ENCODE peak calls at places on chromosomes 2 and 18, in six cellular contexts. S is tibial artery, J is stomach, X is MM.1S, Z is astrocyte, Y is cardiac muscle cell. H is an unnamed sample.

GRCh38 chr2:35651688-35652323 is 703.8 kb upstream of the CRIM1 start:
- DNase-seq in S (no peak), J (no peak), X (no peak), Z (no peak), Y (no peak), H (no peak)

GRCh38 chr2:180130403-180130802 is 123.3 kb upstream of the CWC22 start:
- DNase-seq in S (no peak), J (no peak), X (no peak), Z (peak; percentile 25), Y (peak; percentile 11), H (peak; percentile 46)

GRCh38 chr2:119068154-119068725 is 90.3 kb downstream of the C1QL2 start:
- DNase-seq in S (no peak), J (no peak), X (no peak), Z (no peak), Y (no peak), H (no peak)

GRCh38 chr18:6509417-6510198 is 94.9 kb upstream of the L3MBTL4 start:
- DNase-seq in S (no peak), J (no peak), X (no peak), Z (no peak), Y (peak; percentile 43), H (no peak)

GRCh38 chr2:179302764-179303561 is 38.3 kb upstream of the SESTD1 start:
- DNase-seq in S (no peak), J (no peak), X (no peak), Z (no peak), Y (peak; percentile 2), H (no peak)

GRCh38 chr18:13597068-13597467 is 129.3 kb downstream of the FAM210A start:
- DNase-seq in S (no peak), J (no peak), X (no peak), Z (no peak), Y (no peak), H (no peak)

GRCh38 chr18:59478591-59478990 is 119.5 kb upstream of the LMAN1 start:
- DNase-seq in S (no peak), J (no peak), X (no peak), Z (peak; percentile 23), Y (peak; percentile 29), H (no peak)

GRCh38 chr2:216501854-216502253 is 3.2 kb downstream of the RPL37A start:
- DNase-seq in S (no peak), J (no peak), X (no peak), Z (no peak), Y (no peak), H (no peak)

GRCh38 chr2:119746836-119747235 is 12.9 kb upstream of the PTPN4 start:
- DNase-seq in S (no peak), J (no peak), X (no peak), Z (no peak), Y (peak; percentile 20), H (peak; percentile 41)

GRCh38 chr18:23231340-23232021 is 96.2 kb downstream of the CABLES1 start:
- DNase-seq in S (peak; percentile 91), J (peak; percentile 43), X (no peak), Z (peak; percentile 92), Y (peak; percentile 96), H (peak; percentile 34)

DNA sequence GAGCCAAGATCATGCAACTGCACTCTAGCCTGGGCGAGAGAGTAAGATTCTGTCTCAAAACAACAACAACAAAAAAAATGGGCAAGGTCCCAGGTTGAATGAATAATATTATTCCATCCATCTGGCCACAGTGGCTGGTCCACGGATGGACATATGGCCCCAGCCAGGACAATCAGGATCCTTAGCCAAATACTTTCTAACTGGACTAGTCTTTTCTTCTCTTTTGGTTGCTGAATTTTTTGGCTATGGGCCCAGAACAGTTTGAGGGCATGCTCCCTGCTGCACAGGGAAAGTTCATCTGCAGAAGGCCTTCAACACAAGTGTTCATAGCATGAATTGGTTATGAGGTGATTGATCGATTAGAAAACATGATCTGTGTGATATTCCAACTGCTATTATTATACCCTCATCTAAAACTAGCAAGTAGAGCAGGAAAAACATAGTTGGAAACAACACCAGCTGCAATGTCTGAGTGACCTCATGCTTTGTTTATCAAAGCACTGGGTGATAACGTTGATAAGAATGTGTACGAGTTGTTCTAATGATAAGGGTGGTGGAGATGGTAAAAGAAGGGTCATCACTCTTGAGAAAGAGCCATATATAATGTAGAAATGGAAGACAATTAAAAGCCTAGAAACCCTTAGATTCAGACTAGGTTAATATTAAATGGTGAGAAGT is 47.8 kb upstream of the RNF103 start:
- DNase-seq in S (no peak), J (no peak), X (no peak), Z (peak; percentile 3), Y (peak; percentile 64), H (no peak)
- H3K27ac ChIP-seq in S (no peak overlapping the region), J (peak overlapping the region; percentile 16), X (no peak overlapping the region), Z (no peak overlapping the region), Y (no peak overlapping the region), H (no peak overlapping the region)

GRCh38 chr2:190382851-190383250 is 25.3 kb upstream of the MFSD6 start:
- DNase-seq in S (no peak), J (no peak), X (peak; percentile 73), Z (peak; percentile 48), Y (peak; percentile 58), H (peak; percentile 59)
- TF ChIP-seq CTCF in S (peak; percentile 32), J (no peak), X (peak; percentile 71), Z (peak; percentile 22), Y (peak; percentile 31), H (peak; percentile 67)

GRCh38 chr2:33425660-33426059 is 50.8 kb upstream of the RASGRP3 start:
- DNase-seq in S (no peak), J (no peak), X (no peak), Z (peak; percentile 72), Y (peak; percentile 24), H (no peak)

GRCh38 chr2:33425156-33425555 is 51.3 kb upstream of the RASGRP3 start:
- DNase-seq in S (no peak), J (no peak), X (no peak), Z (no peak), Y (no peak), H (no peak)

GRCh38 chr2:33430856-33431255 is 45.6 kb upstream of the RASGRP3 start:
- DNase-seq in S (no peak), J (no peak), X (no peak), Z (no peak), Y (no peak), H (no peak)

GRCh38 chr2:33421820-33422219 is 54.6 kb upstream of the RASGRP3 start:
- DNase-seq in S (no peak), J (no peak), X (no peak), Z (peak; percentile 39), Y (peak; percentile 20), H (no peak)

GRCh38 chr2:33426666-33427231 is 49.7 kb upstream of the RASGRP3 start:
- DNase-seq in S (no peak), J (peak; percentile 61), X (no peak), Z (peak; percentile 62), Y (peak; percentile 61), H (peak; percentile 19)
- H3K27ac ChIP-seq in S (no peak overlapping the region), J (no peak overlapping the region), X (no peak overlapping the region), Z (peak overlapping the region; percentile 65), Y (peak overlapping the region; percentile 52), H (no peak overlapping the region)

GRCh38 chr18:40529478-40529877 is 1425.6 kb upstream of the PIK3C3 start:
- DNase-seq in S (no peak), J (no peak), X (peak; percentile 14), Z (peak; percentile 16), Y (peak; percentile 43), H (no peak)
- TF ChIP-seq CTCF in S (no peak), J (no peak), X (no peak), Z (peak; percentile 9), Y (peak; percentile 16), H (no peak)

DNA sequence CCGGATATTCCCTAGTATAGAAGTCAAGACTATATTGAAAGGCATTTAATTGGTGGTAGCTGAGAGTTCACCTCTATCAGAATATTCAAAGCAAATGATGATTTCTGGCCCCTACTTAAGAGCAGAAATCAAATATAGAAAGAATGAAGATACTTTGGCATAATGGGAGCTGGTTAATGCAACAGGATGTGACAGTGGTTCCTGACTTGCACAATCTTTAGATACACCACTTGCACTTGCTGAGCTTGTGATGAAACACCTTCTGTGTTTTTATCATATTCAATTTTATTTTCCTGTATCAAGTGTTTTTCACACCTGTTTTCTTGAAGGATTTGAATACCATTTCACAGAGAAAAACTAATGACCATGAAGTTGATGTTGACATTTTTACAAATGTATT is 124.1 kb upstream of the CDH19 start:
- DNase-seq in S (no peak), J (no peak), X (no peak), Z (no peak), Y (peak; percentile 54), H (no peak)
- H3K27ac ChIP-seq in S (no peak overlapping the region), J (no peak overlapping the region), X (no peak overlapping the region), Z (no peak overlapping the region), Y (no peak overlapping the region), H (no peak overlapping the region)

GRCh38 chr18:75612491-75612890 is 185.0 kb upstream of the SMIM21 start:
- DNase-seq in S (no peak), J (no peak), X (no peak), Z (no peak), Y (no peak), H (no peak)

GRCh38 chr18:75607701-75608100 is 180.2 kb upstream of the SMIM21 start:
- DNase-seq in S (no peak), J (no peak), X (no peak), Z (peak; percentile 30), Y (peak; percentile 41), H (no peak)
- TF ChIP-seq CTCF in S (no peak), J (no peak), X (no peak), Z (no peak), Y (no peak), H (no peak)

GRCh38 chr2:109162999-109163398 is 34.0 kb downstream of the SH3RF3 start:
- DNase-seq in S (peak; percentile 66), J (peak; percentile 76), X (no peak), Z (peak; percentile 78), Y (peak; percentile 68), H (no peak)

GRCh38 chr2:109166811-109167210 is 37.8 kb downstream of the SH3RF3 start:
- DNase-seq in S (no peak), J (no peak), X (no peak), Z (no peak), Y (peak; percentile 84), H (no peak)

GRCh38 chr2:109168080-109168479 is 39.1 kb downstream of the SH3RF3 start:
- DNase-seq in S (no peak), J (no peak), X (no peak), Z (no peak), Y (peak; percentile 44), H (no peak)

GRCh38 chr2:109160714-109161440 is 31.9 kb downstream of the SH3RF3 start:
- DNase-seq in S (no peak), J (no peak), X (no peak), Z (no peak), Y (no peak), H (no peak)

DNA sequence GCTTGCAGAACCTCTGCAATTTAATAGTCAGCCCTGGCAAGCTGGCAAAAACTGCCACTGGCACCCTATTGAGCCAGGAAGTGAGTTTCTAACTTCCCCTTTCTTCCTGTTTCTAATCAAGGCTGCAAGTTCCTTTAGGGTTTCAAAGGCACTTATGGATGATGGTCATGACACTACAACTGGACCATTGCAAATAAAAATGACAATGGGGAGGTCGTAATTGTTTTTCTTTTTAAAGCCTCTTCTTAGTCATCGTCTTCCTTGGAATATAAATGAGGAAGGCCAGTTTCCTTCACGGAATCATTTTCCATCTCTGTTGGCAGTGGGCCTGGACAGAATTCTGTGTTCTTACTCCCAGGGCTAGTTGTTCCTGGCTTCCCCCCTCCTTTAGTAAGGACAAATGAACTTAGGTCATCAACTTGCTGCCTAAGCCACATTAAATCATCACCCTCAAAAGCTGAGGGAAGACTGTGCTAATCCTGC is 35.8 kb downstream of the SH3RF3 start:
- DNase-seq in S (peak; percentile 73), J (no peak), X (no peak), Z (peak; percentile 89), Y (peak; percentile 72), H (no peak)
- H3K27ac ChIP-seq in S (peak overlapping the region; percentile 36), J (peak overlapping the region; percentile 49), X (no peak overlapping the region), Z (peak overlapping the region; percentile 12), Y (no peak overlapping the region), H (peak overlapping the region; percentile 60)